ENCODE peak calls at places on chromosome 2, in ten cellular contexts. E is bronchial epithelial cell, N is stromal cell of bone marrow, J is COR-L47, Y is fibroblast of the conjunctiva, Z is AG04449, X is H9, I is GM23338, O is naive B cell, W is GDM1. P is an unnamed sample.

GRCh38 chr2:232268631-232269030 is 109.9 kb upstream of the ALPP start:
- DNase-seq in E (no peak), N (no peak), J (no peak), Y (no peak), Z (no peak), X (no peak), I (no peak), O (no peak), W (no peak), P (no peak)

GRCh38 chr2:73981081-73981968 is 3.4 kb upstream of the TET3 start:
- DNase-seq in E (peak), N (no peak), J (peak), Y (no peak), Z (no peak), X (peak), I (peak), O (no peak), W (no peak), P (no peak)

GRCh38 chr2:36449213-36449612 is 93.6 kb downstream of the CRIM1 start:
- DNase-seq in E (no peak), N (no peak), J (no peak), Y (no peak), Z (no peak), X (no peak), I (no peak), O (no peak), W (no peak), P (no peak)

GRCh38 chr2:38462121-38462634 is 85.1 kb upstream of the ATL2 start:
- DNase-seq in E (peak), N (peak), J (no peak), Y (peak), Z (peak), X (no peak), I (no peak), O (no peak), W (no peak), P (peak)

GRCh38 chr2:181399046-181399445 is 58.1 kb upstream of the ITGA4 start:
- DNase-seq in E (peak), N (no peak), J (no peak), Y (no peak), Z (no peak), X (no peak), I (no peak), O (no peak), W (no peak), P (no peak)

GRCh38 chr2:152320166-152320565 is 14.8 kb upstream of the FMNL2 start:
- DNase-seq in E (no peak), N (peak), J (no peak), Y (no peak), Z (no peak), X (no peak), I (no peak), O (no peak), W (peak), P (no peak)

GRCh38 chr2:1796581-1796930 is 52.2 kb upstream of the PXDN start:
- DNase-seq in E (no peak), N (no peak), J (no peak), Y (no peak), Z (no peak), X (no peak), I (no peak), O (no peak), W (no peak), P (no peak)

GRCh38 chr2:239979243-239980023 is 45.7 kb downstream of the NDUFA10 start:
- DNase-seq in E (no peak), N (no peak), J (no peak), Y (peak), Z (no peak), X (peak), I (peak), O (no peak), W (no peak), P (no peak)

GRCh38 chr2:19818039-19818438 is 83.7 kb downstream of the TTC32 start:
- DNase-seq in E (no peak), N (no peak), J (no peak), Y (no peak), Z (no peak), X (no peak), I (no peak), O (no peak), W (no peak), P (no peak)

GRCh38 chr2:219495531-219496122 is 3.1 kb upstream of the GMPPA start:
- DNase-seq in E (peak), N (peak), J (peak), Y (peak), Z (no peak), X (peak), I (peak), O (peak), W (peak), P (peak)

GRCh38 chr2:223465793-223466192 is 136.4 kb downstream of the SCG2 start:
- DNase-seq in E (peak), N (peak), J (no peak), Y (peak), Z (peak), X (no peak), I (no peak), O (no peak), W (no peak), P (peak)

GRCh38 chr2:236512902-236513433 is 56.7 kb upstream of the ACKR3 start:
- DNase-seq in E (peak), N (peak), J (no peak), Y (peak), Z (no peak), X (peak), I (peak), O (peak), W (peak), P (peak)

GRCh38 chr2:50791271-50791670 is 240.7 kb downstream of the NRXN1 start:
- DNase-seq in E (no peak), N (no peak), J (no peak), Y (no peak), Z (no peak), X (no peak), I (no peak), O (no peak), W (no peak), P (no peak)

GRCh38 chr2:218832520-218832919 is 917 bp upstream of the PRKAG3 start:
- DNase-seq in E (peak), N (peak), J (no peak), Y (no peak), Z (no peak), X (no peak), I (no peak), O (no peak), W (no peak), P (no peak)

GRCh38 chr2:131127076-131127475 is 21.9 kb downstream of the PLEKHB2 start:
- DNase-seq in E (no peak), N (no peak), J (no peak), Y (no peak), Z (no peak), X (no peak), I (no peak), O (no peak), W (no peak), P (no peak)

GRCh38 chr2:190726255-190726654 is 77.4 kb downstream of the NAB1 start:
- DNase-seq in E (no peak), N (no peak), J (no peak), Y (no peak), Z (no peak), X (no peak), I (no peak), O (no peak), W (no peak), P (no peak)

GRCh38 chr2:207375207-207375875 is 154.4 kb upstream of the CREB1 start:
- DNase-seq in E (peak), N (no peak), J (no peak), Y (no peak), Z (no peak), X (no peak), I (no peak), O (no peak), W (no peak), P (no peak)

GRCh38 chr2:88258208-88258607 is 88.1 kb downstream of the THNSL2 start:
- DNase-seq in E (peak), N (no peak), J (no peak), Y (no peak), Z (no peak), X (no peak), I (peak), O (no peak), W (no peak), P (no peak)

GRCh38 chr2:126913329-126913728 is 14.6 kb downstream of the TEX51 start:
- DNase-seq in E (no peak), N (no peak), J (no peak), Y (no peak), Z (no peak), X (no peak), I (no peak), O (no peak), W (no peak), P (no peak)

GRCh38 chr2:209773377-209773776 is 1.7 kb downstream of the UNC80 start:
- DNase-seq in E (no peak), N (no peak), J (peak), Y (no peak), Z (no peak), X (no peak), I (peak), O (no peak), W (no peak), P (no peak)

GRCh38 chr2:163888591-163888990 is 152.8 kb upstream of the FIGN start:
- DNase-seq in E (no peak), N (no peak), J (no peak), Y (no peak), Z (no peak), X (no peak), I (no peak), O (no peak), W (no peak), P (no peak)

P was measured in Caki2.